ENCODE peak calls at places on chromosomes 7 and 10, in six cellular contexts. T is fibroblast of mammary gland, K is transverse colon, M is bronchial epithelial cell, X is H7, G is adipocyte. Y is an unnamed sample.

GRCh38 chr10:77297370-77297692 is 340.3 kb downstream of the KCNMA1 start:
- DNase-seq in T (peak), K (no peak), M (peak), X (no peak), G (no peak), Y (no peak)

GRCh38 chr7:3371601-3372000 is 70.5 kb downstream of the SDK1 start:
- DNase-seq in T (peak), K (no peak), M (no peak), X (no peak), G (no peak), Y (no peak)

GRCh38 chr10:71963351-71963755 is 842 bp upstream of the CHST3 start:
- DNase-seq in T (peak), K (no peak), M (no peak), X (no peak), G (no peak), Y (no peak)

GRCh38 chr7:53743697-53744096 is 708.3 kb downstream of the POM121L12 start:
- DNase-seq in T (no peak), K (no peak), M (no peak), X (no peak), G (no peak), Y (no peak)

GRCh38 chr10:22491931-22492615 is 146.8 kb downstream of the SPAG6 start:
- DNase-seq in T (no peak), K (no peak), M (no peak), X (no peak), G (no peak), Y (no peak)

GRCh38 chr10:114492351-114493037 is 88.2 kb upstream of the AFAP1L2 start:
- DNase-seq in T (no peak), K (no peak), M (peak), X (no peak), G (no peak), Y (no peak)

GRCh38 chr10:71678057-71678805 is 41.3 kb downstream of the C10orf105 start:
- DNase-seq in T (no peak), K (no peak), M (no peak), X (no peak), G (no peak), Y (no peak)

GRCh38 chr7:44175730-44176129 is 13.5 kb downstream of the GCK start:
- DNase-seq in T (no peak), K (no peak), M (no peak), X (no peak), G (no peak), Y (no peak)

GRCh38 chr10:78757542-78757941 is 311.2 kb upstream of the ZMIZ1 start:
- DNase-seq in T (peak), K (no peak), M (no peak), X (no peak), G (peak), Y (peak)

GRCh38 chr7:964401-965231 is 10.1 kb upstream of the ADAP1 start:
- DNase-seq in T (peak), K (no peak), M (no peak), X (peak), G (peak), Y (peak)

GRCh38 chr10:91891285-91892001 is 17.8 kb downstream of the FGFBP3 start:
- DNase-seq in T (peak), K (no peak), M (peak), X (no peak), G (peak), Y (peak)

GRCh38 chr10:79224992-79225391 is 122.3 kb upstream of the PPIF start:
- DNase-seq in T (no peak), K (no peak), M (no peak), X (no peak), G (no peak), Y (no peak)

GRCh38 chr10:80460399-80461207 is 6.5 kb downstream of the TSPAN14 start:
- DNase-seq in T (peak), K (peak), M (peak), X (peak), G (no peak), Y (peak)

GRCh38 chr10:98212204-98212603 is 55.8 kb downstream of the LOXL4 start:
- DNase-seq in T (no peak), K (no peak), M (peak), X (no peak), G (no peak), Y (no peak)

DNA sequence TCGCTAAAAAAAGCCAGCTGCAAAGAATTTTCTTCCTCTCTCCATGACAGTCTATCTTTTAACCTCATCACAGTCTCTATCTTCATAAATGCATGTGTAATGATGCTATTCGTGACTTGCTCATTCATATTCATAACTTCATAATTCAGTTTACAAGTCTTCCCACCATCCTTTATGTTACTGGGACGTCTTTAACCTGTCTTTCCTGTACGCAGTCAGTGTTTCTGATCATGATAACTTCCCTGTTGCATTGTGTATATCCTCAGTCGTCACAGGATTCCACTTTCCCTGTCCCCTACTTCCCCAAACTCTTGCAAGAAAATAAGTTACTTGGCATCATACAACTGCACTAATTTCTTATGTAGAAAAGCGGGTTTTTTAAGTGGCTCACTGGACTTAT is 165.6 kb upstream of the ASAH2 start:
- DNase-seq in T (no peak), K (no peak), M (no peak), X (no peak), G (no peak), Y (no peak)
- H3K4me3 ChIP-seq in T (peak), K (no peak), M (no peak), X (no peak), G (peak), Y (no peak)

GRCh38 chr7:157909370-157909769 is 572.6 kb downstream of the DNAJB6 start:
- DNase-seq in T (no peak), K (no peak), M (no peak), X (no peak), G (no peak), Y (no peak)
- H3K4me3 ChIP-seq in T (no peak), K (no peak), M (no peak), X (no peak), G (no peak), Y (no peak)

DNA sequence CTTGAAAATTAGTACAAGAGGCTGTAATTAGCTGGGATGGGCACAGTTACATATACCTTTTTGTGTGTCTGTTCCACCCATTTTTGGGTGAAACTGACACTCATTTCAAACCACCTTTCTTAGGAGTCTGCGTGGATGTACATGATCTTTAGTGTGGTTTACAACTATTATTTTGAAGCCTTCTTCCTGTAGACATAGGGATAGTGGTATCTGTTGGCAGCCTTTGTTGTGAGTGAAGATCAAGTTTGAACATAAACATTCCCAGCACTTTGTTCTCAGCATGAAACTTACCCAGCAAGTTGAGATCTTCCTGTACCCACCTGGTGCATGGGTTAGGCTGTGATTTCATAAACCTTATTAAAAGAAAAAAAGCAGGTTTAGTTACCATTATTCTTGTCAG is 2.0 kb downstream of the BAG3 start:
- DNase-seq in T (no peak), K (no peak), M (no peak), X (no peak), G (peak), Y (no peak)
- H3K4me3 ChIP-seq in T (peak), K (peak), M (peak), X (no peak), G (peak), Y (peak)

GRCh38 chr7:130352335-130353074 is 7.9 kb downstream of the CPA5 start:
- DNase-seq in T (peak), K (no peak), M (peak), X (no peak), G (peak), Y (no peak)
- H3K4me3 ChIP-seq in T (peak), K (no peak), M (peak), X (no peak), G (peak), Y (no peak)